ENCODE peak calls at places on chromosome 14, in eight cellular contexts. M is OCI-LY7, W is HCT116, C is SK-N-SH, I is PC-3, O is GM23248, G is hepatocyte, J is neural progenitor cell. Q is an unnamed sample.

GRCh38 chr14:24332094-24332983 is 2.5 kb downstream of the ADCY4 start:
- DNase-seq in M (peak), W (no peak), C (peak), I (peak), O (peak), G (peak), J (peak), Q (peak)

GRCh38 chr14:62778847-62779246 is 266.4 kb downstream of the KCNH5 start:
- DNase-seq in M (no peak), W (no peak), C (no peak), I (no peak), O (no peak), G (no peak), J (no peak), Q (no peak)

GRCh38 chr14:65926935-65927700 is 514.6 kb downstream of the FUT8 start:
- DNase-seq in M (no peak), W (no peak), C (no peak), I (no peak), O (no peak), G (no peak), J (no peak), Q (no peak)

GRCh38 chr14:29654910-29655590 is 272.6 kb downstream of the PRKD1 start:
- DNase-seq in M (no peak), W (no peak), C (no peak), I (no peak), O (peak), G (no peak), J (no peak), Q (no peak)

GRCh38 chr14:104650981-104651875 is 38.2 kb upstream of the INF2 start:
- DNase-seq in M (no peak), W (no peak), C (no peak), I (no peak), O (no peak), G (no peak), J (no peak), Q (no peak)

GRCh38 chr14:95431199-95432145 is 85.0 kb downstream of the SYNE3 start:
- DNase-seq in M (peak), W (no peak), C (peak), I (peak), O (peak), G (peak), J (peak), Q (peak)

GRCh38 chr14:105852378-105853088 is 326.1 kb downstream of the TMEM121 start:
- DNase-seq in M (peak), W (no peak), C (peak), I (no peak), O (no peak), G (no peak), J (no peak), Q (no peak)

GRCh38 chr14:99853206-99853605 is 60.0 kb downstream of the EML1 start:
- DNase-seq in M (no peak), W (no peak), C (peak), I (no peak), O (peak), G (no peak), J (no peak), Q (no peak)

GRCh38 chr14:56341766-56342418 is 223.7 kb downstream of the PELI2 start:
- DNase-seq in M (no peak), W (no peak), C (no peak), I (no peak), O (peak), G (no peak), J (no peak), Q (no peak)

GRCh38 chr14:100504372-100505078 is 82.7 kb downstream of the BEGAIN start:
- DNase-seq in M (no peak), W (peak), C (no peak), I (peak), O (peak), G (no peak), J (no peak), Q (peak)

GRCh38 chr14:53539489-53540126 is 386.5 kb upstream of the DDHD1 start:
- DNase-seq in M (peak), W (peak), C (peak), I (peak), O (peak), G (peak), J (peak), Q (peak)

GRCh38 chr14:71380271-71380670 is 473.0 kb downstream of the PCNX1 start:
- DNase-seq in M (no peak), W (no peak), C (no peak), I (peak), O (peak), G (no peak), J (no peak), Q (peak)

GRCh38 chr14:105474478-105475268 is at the start of gene CRIP2:
- DNase-seq in M (no peak), W (no peak), C (peak), I (peak), O (peak), G (peak), J (peak), Q (peak)

GRCh38 chr14:61109288-61109687 is 128.2 kb downstream of the SLC38A6 start:
- DNase-seq in M (no peak), W (no peak), C (no peak), I (no peak), O (no peak), G (no peak), J (no peak), Q (no peak)

GRCh38 chr14:58740584-58740983 is 102.8 kb downstream of the DACT1 start:
- DNase-seq in M (no peak), W (no peak), C (no peak), I (no peak), O (no peak), G (no peak), J (no peak), Q (no peak)

GRCh38 chr14:92657457-92658142 is 90.8 kb downstream of the LGMN start:
- DNase-seq in M (no peak), W (no peak), C (no peak), I (no peak), O (no peak), G (no peak), J (no peak), Q (no peak)

GRCh38 chr14:95502381-95502950 is 14.0 kb downstream of the SYNE3 start:
- DNase-seq in M (no peak), W (no peak), C (no peak), I (no peak), O (no peak), G (no peak), J (no peak), Q (no peak)

GRCh38 chr14:105941226-105942166 is 415.1 kb downstream of the TMEM121 start:
- DNase-seq in M (no peak), W (no peak), C (no peak), I (no peak), O (no peak), G (no peak), J (no peak), Q (no peak)

GRCh38 chr14:31228533-31228932 is 20.9 kb upstream of the HECTD1 start:
- DNase-seq in M (no peak), W (no peak), C (no peak), I (peak), O (peak), G (no peak), J (no peak), Q (no peak)

GRCh38 chr14:38389666-38390065 is 133.8 kb upstream of the CLEC14A start:
- DNase-seq in M (no peak), W (no peak), C (no peak), I (no peak), O (peak), G (no peak), J (no peak), Q (no peak)

GRCh38 chr14:56515739-56516138 is 63.9 kb upstream of the TMEM260 start:
- DNase-seq in M (no peak), W (no peak), C (no peak), I (no peak), O (peak), G (no peak), J (no peak), Q (no peak)

GRCh38 chr14:104979758-104980591 is 1.8 kb upstream of the AHNAK2 start:
- DNase-seq in M (no peak), W (no peak), C (peak), I (peak), O (no peak), G (peak), J (no peak), Q (no peak)

GRCh38 chr14:91175296-91175695 is 61.4 kb downstream of the DGLUCY start:
- DNase-seq in M (no peak), W (no peak), C (no peak), I (no peak), O (no peak), G (no peak), J (no peak), Q (no peak)

GRCh38 chr14:91175802-91176201 is 61.9 kb downstream of the DGLUCY start:
- DNase-seq in M (no peak), W (no peak), C (no peak), I (no peak), O (no peak), G (no peak), J (no peak), Q (no peak)

GRCh38 chr14:91173221-91173670 is 59.4 kb downstream of the DGLUCY start:
- DNase-seq in M (peak), W (peak), C (peak), I (peak), O (peak), G (peak), J (peak), Q (peak)

GRCh38 chr14:91171291-91171690 is 57.4 kb downstream of the DGLUCY start:
- DNase-seq in M (no peak), W (no peak), C (peak), I (no peak), O (no peak), G (no peak), J (no peak), Q (no peak)

DNA sequence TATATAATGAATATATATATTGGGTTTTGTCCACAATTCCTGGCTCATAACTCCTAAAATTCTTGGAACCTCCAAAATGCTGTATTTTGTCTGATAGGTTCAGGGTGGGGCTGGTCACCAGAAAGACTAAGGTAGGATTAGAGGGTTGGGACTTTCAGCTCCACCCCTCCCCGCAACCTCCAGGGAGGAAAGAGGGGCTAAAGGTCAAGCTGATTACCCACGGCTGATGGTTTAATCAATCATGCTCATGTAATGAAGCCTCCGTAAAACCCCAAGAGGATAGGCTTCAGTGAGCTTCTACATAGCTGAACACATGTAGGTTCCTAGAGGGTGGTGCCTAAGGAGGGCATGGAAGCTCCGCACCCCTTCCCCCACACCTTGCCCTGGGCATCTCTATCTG is 60.0 kb downstream of the DGLUCY start:
- DNase-seq in M (no peak), W (no peak), C (no peak), I (no peak), O (no peak), G (no peak), J (peak), Q (no peak)
- TF ChIP-seq EZH2phosphoT487 in M (no peak), W (no peak), C (no peak), I (no peak), O (no peak), G (no peak), J (no peak), Q (no peak)

GRCh38 chr14:33510991-33511390 is 439.9 kb downstream of the EGLN3 start:
- DNase-seq in M (no peak), W (no peak), C (no peak), I (no peak), O (no peak), G (no peak), J (no peak), Q (no peak)

GRCh38 chr14:33512201-33512600 is 438.7 kb downstream of the EGLN3 start:
- DNase-seq in M (no peak), W (no peak), C (no peak), I (no peak), O (peak), G (no peak), J (no peak), Q (no peak)

GRCh38 chr14:33509454-33509853 is 441.4 kb downstream of the EGLN3 start:
- DNase-seq in M (no peak), W (no peak), C (no peak), I (peak), O (no peak), G (no peak), J (no peak), Q (no peak)

GRCh38 chr14:33508663-33509062 is 442.2 kb downstream of the EGLN3 start:
- DNase-seq in M (no peak), W (no peak), C (no peak), I (no peak), O (no peak), G (no peak), J (no peak), Q (no peak)

GRCh38 chr14:33509927-33510535 is 440.8 kb downstream of the EGLN3 start:
- DNase-seq in M (no peak), W (no peak), C (no peak), I (peak), O (peak), G (no peak), J (no peak), Q (no peak)
- TF ChIP-seq EZH2phosphoT487 in M (no peak), W (no peak), C (no peak), I (no peak), O (no peak), G (no peak), J (no peak), Q (no peak)

GRCh38 chr14:41362134-41362533 is 244.5 kb upstream of the LRFN5 start:
- DNase-seq in M (no peak), W (no peak), C (no peak), I (peak), O (peak), G (no peak), J (no peak), Q (peak)
- TF ChIP-seq EZH2phosphoT487 in M (no peak), W (no peak), C (no peak), I (no peak), O (no peak), G (no peak), J (no peak), Q (no peak)

DNA sequence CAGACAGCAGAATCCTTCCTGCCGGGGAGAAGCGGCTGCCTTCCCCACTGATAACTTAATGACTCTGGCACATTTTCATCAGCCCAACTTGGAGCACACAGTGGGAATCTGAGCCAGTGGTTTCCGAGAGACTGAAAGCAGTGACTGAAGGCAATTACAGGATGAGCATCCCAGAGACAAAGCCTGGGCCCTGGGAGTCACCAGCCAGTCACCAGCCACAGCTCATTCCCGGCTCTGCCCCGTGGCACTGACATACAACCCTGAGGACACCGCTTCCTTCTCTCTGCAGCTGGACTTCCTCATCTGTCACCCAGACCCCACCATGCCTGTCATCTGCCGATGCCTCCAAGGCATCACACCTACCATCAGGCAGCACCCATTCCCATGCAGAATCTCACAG is 192.3 kb downstream of the DPF3 start:
- DNase-seq in M (no peak), W (no peak), C (peak), I (no peak), O (peak), G (no peak), J (peak), Q (no peak)
- TF ChIP-seq EZH2phosphoT487 in M (no peak), W (no peak), C (no peak), I (no peak), O (no peak), G (no peak), J (no peak), Q (no peak)

GRCh38 chr14:75711134-75711795 is 50.2 kb downstream of the TTLL5 start:
- DNase-seq in M (peak), W (peak), C (peak), I (peak), O (peak), G (peak), J (peak), Q (peak)

GRCh38 chr14:75714993-75715392 is 53.9 kb downstream of the TTLL5 start:
- DNase-seq in M (no peak), W (no peak), C (no peak), I (no peak), O (peak), G (no peak), J (no peak), Q (no peak)

GRCh38 chr14:75709207-75709812 is 48.3 kb downstream of the TTLL5 start:
- DNase-seq in M (peak), W (peak), C (peak), I (peak), O (peak), G (peak), J (peak), Q (peak)

GRCh38 chr14:75715926-75716780 is 55.1 kb downstream of the TTLL5 start:
- DNase-seq in M (no peak), W (no peak), C (no peak), I (peak), O (peak), G (no peak), J (no peak), Q (peak)

DNA sequence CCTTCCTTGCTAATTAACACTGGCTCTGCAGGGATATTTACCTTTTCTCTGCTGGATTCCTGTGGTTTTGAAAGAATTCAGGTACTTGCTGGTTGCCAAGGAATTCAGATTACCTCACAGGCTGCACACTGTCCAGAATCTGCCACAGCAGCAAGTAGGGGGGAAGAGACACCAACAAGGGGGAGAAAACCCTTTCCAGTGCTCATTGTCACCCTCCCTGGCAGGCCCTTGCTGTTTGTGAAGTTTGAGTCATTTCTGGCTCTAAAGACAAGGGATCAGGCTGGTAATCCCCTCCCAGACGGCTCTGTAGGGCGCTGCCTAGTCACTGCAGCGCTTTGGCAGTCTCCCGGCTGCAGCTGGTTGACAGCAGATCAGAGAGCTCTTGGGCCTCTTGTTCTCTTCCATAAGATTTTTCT is 50.8 kb downstream of the TTLL5 start:
- DNase-seq in M (no peak), W (peak), C (no peak), I (peak), O (peak), G (peak), J (peak), Q (peak)
- TF ChIP-seq EZH2phosphoT487 in M (no peak), W (no peak), C (no peak), I (no peak), O (no peak), G (no peak), J (no peak), Q (no peak)

GRCh38 chr14:22552827-22553076 is 36.3 kb downstream of the DAD1 start:
- DNase-seq in M (no peak), W (no peak), C (no peak), I (no peak), O (no peak), G (no peak), J (no peak), Q (no peak)

GRCh38 chr14:22551597-22551982 is 37.4 kb downstream of the DAD1 start:
- DNase-seq in M (no peak), W (no peak), C (no peak), I (peak), O (no peak), G (no peak), J (no peak), Q (no peak)

GRCh38 chr14:22549981-22550670 is 38.9 kb downstream of the DAD1 start:
- DNase-seq in M (peak), W (no peak), C (no peak), I (peak), O (no peak), G (no peak), J (no peak), Q (peak)

GRCh38 chr14:22553445-22553844 is 35.6 kb downstream of the DAD1 start:
- DNase-seq in M (no peak), W (no peak), C (no peak), I (no peak), O (no peak), G (no peak), J (no peak), Q (no peak)

DNA sequence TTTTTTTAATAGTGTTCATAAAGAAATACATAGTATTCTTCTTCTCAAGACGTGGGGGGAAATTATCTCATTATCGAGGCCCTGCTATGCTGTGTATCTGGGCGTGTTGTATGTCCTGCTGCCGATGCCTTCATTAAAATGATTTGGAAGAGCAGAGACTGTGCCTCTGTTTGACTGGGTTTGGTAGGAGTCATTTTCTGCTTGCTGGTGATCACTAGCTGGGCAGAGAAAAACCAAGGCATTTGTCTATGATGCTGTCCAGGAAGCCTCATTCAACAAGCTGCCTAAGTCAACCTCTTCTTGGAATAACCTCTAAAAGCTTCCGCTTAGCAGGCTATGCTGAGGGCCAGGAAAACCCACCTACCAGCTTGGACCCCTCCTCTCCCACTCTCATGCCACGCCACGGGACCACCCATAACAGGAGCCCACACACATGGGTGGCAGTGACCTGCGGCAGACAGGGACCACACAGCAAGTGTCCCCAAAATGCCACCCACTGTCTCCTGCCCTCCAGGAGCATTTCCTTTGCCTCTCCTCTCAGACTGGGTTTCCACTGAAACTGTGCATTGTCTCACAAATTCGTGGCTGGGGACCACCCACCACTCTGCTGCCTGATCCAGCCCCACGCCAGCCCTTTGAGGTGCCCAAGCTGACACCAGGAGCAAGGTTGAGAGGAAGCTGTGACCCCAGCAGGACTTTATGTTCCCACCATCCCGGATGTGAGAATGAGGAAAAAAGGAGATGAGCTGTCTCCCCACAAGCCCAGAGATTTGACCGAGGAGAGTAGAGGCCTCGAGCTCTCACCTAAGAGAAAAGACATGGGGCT is 36.8 kb downstream of the DAD1 start:
- DNase-seq in M (no peak), W (no peak), C (no peak), I (no peak), O (no peak), G (no peak), J (no peak), Q (no peak)
- TF ChIP-seq EZH2phosphoT487 in M (no peak), W (no peak), C (no peak), I (no peak), O (no peak), G (no peak), J (no peak), Q (no peak)

GRCh38 chr14:36505193-36505815 is 14.7 kb downstream of the NKX2-1 start:
- DNase-seq in M (no peak), W (no peak), C (peak), I (no peak), O (no peak), G (peak), J (peak), Q (peak)
- TF ChIP-seq EZH2phosphoT487 in M (no peak), W (no peak), C (no peak), I (no peak), O (no peak), G (peak), J (peak), Q (peak)

GRCh38 chr14:51818748-51819386 is 41.5 kb upstream of the GNG2 start:
- DNase-seq in M (peak), W (no peak), C (peak), I (peak), O (no peak), G (no peak), J (no peak), Q (peak)

GRCh38 chr14:51817326-51817725 is 43.1 kb upstream of the GNG2 start:
- DNase-seq in M (no peak), W (no peak), C (no peak), I (no peak), O (no peak), G (no peak), J (no peak), Q (no peak)

GRCh38 chr14:51821822-51822221 is 38.6 kb upstream of the GNG2 start:
- DNase-seq in M (no peak), W (no peak), C (no peak), I (peak), O (peak), G (no peak), J (no peak), Q (no peak)

GRCh38 chr14:51816031-51816430 is 44.4 kb upstream of the GNG2 start:
- DNase-seq in M (no peak), W (no peak), C (no peak), I (no peak), O (no peak), G (no peak), J (no peak), Q (no peak)
- TF ChIP-seq EZH2phosphoT487 in M (no peak), W (no peak), C (no peak), I (no peak), O (no peak), G (no peak), J (no peak), Q (no peak)